ENCODE peak calls at places on chromosomes 11 and 22, in ten cellular contexts. L is lower lobe of right lung, N is fibroblast of lung, R is GM06990, U is endothelial cell, D is B cell, I is Calu3, X is foreskin keratinocyte, M is progenitor cell of endocrine pancreas, O is neural crest cell. E is an unnamed sample.

GRCh38 chr22:44400763-44401060 is 88.0 kb upstream of the SHISAL1 start:
- DNase-seq in L (no peak), U (peak), M (no peak), O (no peak), R (no peak), N (peak), D (no peak), X (no peak), I (no peak), E (no peak)

GRCh38 chr22:45217806-45218205 is 22.9 kb downstream of the KIAA0930 start:
- DNase-seq in O (no peak), R (no peak), M (no peak), D (no peak), L (peak), U (no peak), N (no peak), X (no peak), I (no peak), E (no peak)

GRCh38 chr22:19648419-19648929 is 65.8 kb upstream of the SEPTIN5 start:
- DNase-seq in D (no peak), U (no peak), X (no peak), N (no peak), M (no peak), R (no peak), I (no peak), O (no peak), L (no peak), E (no peak)

GRCh38 chr11:8047382-8047781 is 33.6 kb upstream of the TUB start:
- DNase-seq in D (no peak), I (no peak), X (no peak), L (no peak), U (no peak), O (no peak), N (no peak), M (no peak), R (no peak), E (no peak)

GRCh38 chr11:32940865-32941264 is 48.3 kb downstream of the QSER1 start:
- DNase-seq in X (no peak), R (no peak), D (no peak), I (no peak), U (no peak), N (no peak), L (no peak), M (no peak), O (no peak), E (no peak)

GRCh38 chr11:8086001-8086479 is 5.0 kb downstream of the TUB start:
- DNase-seq in U (no peak), R (no peak), X (no peak), N (peak), O (no peak), D (no peak), L (no peak), M (no peak), I (no peak), E (no peak)

GRCh38 chr11:124080319-124081001 is 34.8 kb upstream of the VWA5A start:
- DNase-seq in M (no peak), I (no peak), X (peak), L (no peak), D (no peak), N (no peak), R (no peak), U (no peak), O (no peak), E (no peak)

GRCh38 chr11:126345759-126346585 is 9.5 kb upstream of the ST3GAL4 start:
- DNase-seq in M (no peak), X (peak), N (peak), O (no peak), L (no peak), U (no peak), R (no peak), I (peak), D (no peak), E (no peak)

GRCh38 chr11:2982214-2982613 is 9.9 kb downstream of the NAP1L4 start:
- DNase-seq in N (no peak), M (no peak), L (no peak), X (no peak), D (no peak), I (no peak), U (no peak), O (no peak), R (no peak), E (no peak)

GRCh38 chr11:69075421-69076128 is 26.8 kb downstream of the TPCN2 start:
- DNase-seq in U (no peak), X (no peak), D (no peak), I (no peak), L (no peak), O (no peak), R (no peak), M (no peak), N (peak), E (peak)

GRCh38 chr11:62958547-62959071 is 26.2 kb downstream of the SLC22A6 start:
- DNase-seq in L (no peak), D (no peak), N (no peak), O (no peak), R (no peak), I (no peak), X (peak), M (no peak), U (no peak), E (no peak)

GRCh38 chr11:109853156-109853776 is 239.9 kb upstream of the ZC3H12C start:
- DNase-seq in X (no peak), O (peak), I (peak), D (no peak), R (peak), L (no peak), N (peak), U (peak), M (no peak), E (no peak)

GRCh38 chr11:45252134-45252856 is 33.8 kb downstream of the SYT13 start:
- DNase-seq in M (peak), D (no peak), X (no peak), N (peak), I (peak), R (peak), L (peak), O (peak), U (peak), E (peak)

GRCh38 chr11:122877732-122878131 is 4.8 kb upstream of the JHY start:
- DNase-seq in O (no peak), I (no peak), X (no peak), L (no peak), N (no peak), U (no peak), D (no peak), M (no peak), R (no peak), E (no peak)

GRCh38 chr22:43886231-43886630 is 5.6 kb downstream of the PNPLA5 start:
- DNase-seq in O (no peak), I (no peak), D (no peak), U (no peak), R (no peak), X (no peak), M (no peak), N (no peak), L (no peak), E (no peak)

GRCh38 chr11:64444838-64445441 is 86.0 kb downstream of the RPS6KA4 start:
- DNase-seq in D (no peak), M (no peak), I (peak), R (no peak), N (peak), O (no peak), U (no peak), L (no peak), X (peak), E (peak)

GRCh38 chr11:69249641-69250502 is 44.1 kb upstream of the MYEOV start:
- DNase-seq in L (peak), M (no peak), O (no peak), R (no peak), X (peak), N (peak), U (no peak), D (no peak), I (no peak), E (no peak)

GRCh38 chr22:20001082-20001638 is 15.5 kb downstream of the ARVCF start:
- DNase-seq in L (no peak), O (no peak), M (no peak), U (no peak), X (no peak), I (no peak), D (no peak), N (peak), R (no peak), E (no peak)

GRCh38 chr11:103596323-103596722 is 440.1 kb upstream of the DDI1 start:
- DNase-seq in M (no peak), D (no peak), U (no peak), N (peak), R (no peak), L (no peak), I (no peak), X (peak), O (no peak), E (no peak)

GRCh38 chr22:39264344-39265116 is 19.7 kb upstream of the PDGFB start:
- DNase-seq in D (no peak), I (no peak), M (no peak), L (peak), N (no peak), X (no peak), U (no peak), O (no peak), R (no peak), E (peak)

GRCh38 chr22:26442086-26442756 is 13.2 kb downstream of the ASPHD2 start:
- DNase-seq in R (no peak), N (no peak), U (no peak), O (no peak), L (no peak), X (no peak), I (no peak), D (no peak), M (no peak), E (no peak)

GRCh38 chr22:35742342-35743100 is 24.8 kb downstream of the APOL5 start:
- DNase-seq in L (no peak), O (no peak), N (peak), I (no peak), M (no peak), U (no peak), D (no peak), R (no peak), X (peak), E (no peak)

GRCh38 chr22:49592780-49593501 is 234.7 kb downstream of the BRD1 start:
- DNase-seq in N (no peak), O (no peak), M (no peak), R (no peak), U (no peak), I (no peak), D (no peak), L (peak), X (no peak), E (no peak)

GRCh38 chr11:117704416-117705150 is 92.4 kb downstream of the DSCAML1 start:
- DNase-seq in U (no peak), R (no peak), X (no peak), D (no peak), I (no peak), M (no peak), O (no peak), N (no peak), L (no peak), E (no peak)

GRCh38 chr11:64371201-64371600 is 12.2 kb downstream of the RPS6KA4 start:
- DNase-seq in D (no peak), M (no peak), O (no peak), I (no peak), X (no peak), R (no peak), L (no peak), U (no peak), N (no peak), E (no peak)

GRCh38 chr11:46808804-46809431 is 37.2 kb downstream of the CKAP5 start:
- DNase-seq in U (no peak), R (no peak), L (no peak), O (no peak), D (no peak), X (peak), M (no peak), I (no peak), N (peak), E (no peak)

GRCh38 chr11:131615611-131616010 is 245.2 kb downstream of the NTM start:
- DNase-seq in D (no peak), O (no peak), N (peak), M (no peak), R (no peak), X (no peak), I (no peak), U (no peak), L (no peak), E (no peak)

GRCh38 chr11:1844221-1845094 is 5.7 kb downstream of the TNNI2 start:
- DNase-seq in R (no peak), I (no peak), L (peak), O (no peak), U (no peak), M (no peak), X (no peak), D (no peak), N (no peak), E (no peak)

GRCh38 chr11:2581151-2581930 is 118.5 kb downstream of the KCNQ1OT1 start:
- DNase-seq in X (no peak), U (peak), L (peak), I (no peak), D (no peak), N (no peak), R (no peak), M (peak), O (no peak), E (peak)

GRCh38 chr11:45928535-45929215 is 6.2 kb downstream of the LARGE2 start:
- DNase-seq in O (no peak), D (no peak), M (no peak), X (no peak), L (no peak), N (no peak), I (no peak), U (no peak), R (no peak), E (no peak)

GRCh38 chr22:42353883-42354727 is 78.1 kb downstream of the NFAM1 start:
- DNase-seq in I (no peak), N (no peak), M (no peak), R (no peak), O (no peak), D (no peak), U (peak), L (no peak), X (no peak), E (no peak)

GRCh38 chr22:18095101-18095805 is 15.4 kb upstream of the TUBA8 start:
- DNase-seq in N (peak), O (no peak), M (no peak), L (no peak), X (no peak), U (no peak), D (no peak), I (no peak), R (no peak), E (peak)

GRCh38 chr11:10646005-10646404 is 47.5 kb downstream of the IRAG1 start:
- DNase-seq in I (no peak), X (no peak), M (no peak), O (no peak), U (no peak), L (no peak), D (no peak), N (peak), R (no peak), E (no peak)

GRCh38 chr11:68960299-68961071 is 20.3 kb downstream of the MRGPRD start:
- DNase-seq in M (no peak), U (no peak), I (no peak), N (no peak), D (no peak), R (no peak), X (no peak), L (peak), O (no peak), E (no peak)

GRCh38 chr11:85765835-85766234 is 45.1 kb downstream of the SYTL2 start:
- DNase-seq in X (no peak), U (no peak), D (no peak), R (no peak), I (no peak), N (no peak), L (no peak), M (no peak), O (no peak), E (no peak)

GRCh38 chr11:85767277-85767676 is 43.7 kb downstream of the SYTL2 start:
- DNase-seq in I (no peak), R (no peak), O (no peak), U (no peak), L (no peak), D (no peak), M (no peak), N (no peak), X (no peak), E (no peak)

GRCh38 chr11:85766801-85767200 is 44.1 kb downstream of the SYTL2 start:
- DNase-seq in R (no peak), X (no peak), I (no peak), L (no peak), M (no peak), D (no peak), O (no peak), N (no peak), U (no peak), E (no peak)

GRCh38 chr11:85762226-85762625 is 48.7 kb downstream of the SYTL2 start:
- DNase-seq in M (no peak), R (no peak), X (no peak), I (no peak), D (no peak), N (no peak), U (no peak), L (no peak), O (no peak), E (no peak)

GRCh38 chr11:85764796-85765195 is 46.1 kb downstream of the SYTL2 start:
- DNase-seq in R (no peak), X (no peak), N (no peak), M (no peak), O (no peak), U (no peak), I (no peak), D (no peak), L (no peak), E (no peak)
- TF ChIP-seq CTCF in R (no peak), X (no peak), N (no peak), M (no peak), O (no peak), U (no peak), I (no peak), D (no peak), L (no peak), E (no peak)

GRCh38 chr11:12744831-12745502 is 70.7 kb downstream of the TEAD1 start:
- DNase-seq in N (no peak), U (no peak), I (no peak), O (no peak), X (no peak), M (no peak), R (no peak), L (no peak), D (no peak), E (peak)

GRCh38 chr11:12748561-12748960 is 74.3 kb downstream of the TEAD1 start:
- DNase-seq in L (no peak), I (no peak), O (no peak), X (no peak), N (no peak), R (no peak), U (no peak), D (no peak), M (no peak), E (no peak)

GRCh38 chr11:12743834-12744449 is 69.7 kb downstream of the TEAD1 start:
- DNase-seq in I (no peak), L (no peak), U (no peak), M (no peak), X (no peak), N (no peak), O (no peak), D (no peak), R (no peak), E (no peak)

GRCh38 chr11:12745787-12746186 is 71.6 kb downstream of the TEAD1 start:
- DNase-seq in X (no peak), M (no peak), D (no peak), L (no peak), I (no peak), R (no peak), O (no peak), N (no peak), U (no peak), E (no peak)

GRCh38 chr11:12746593-12747097 is 72.4 kb downstream of the TEAD1 start:
- DNase-seq in X (peak), R (no peak), M (peak), L (peak), U (peak), D (no peak), I (peak), N (peak), O (peak), E (peak)
- TF ChIP-seq CTCF in X (no peak), R (no peak), M (peak), L (no peak), U (no peak), D (no peak), I (no peak), N (no peak), O (no peak), E (peak)

DNA sequence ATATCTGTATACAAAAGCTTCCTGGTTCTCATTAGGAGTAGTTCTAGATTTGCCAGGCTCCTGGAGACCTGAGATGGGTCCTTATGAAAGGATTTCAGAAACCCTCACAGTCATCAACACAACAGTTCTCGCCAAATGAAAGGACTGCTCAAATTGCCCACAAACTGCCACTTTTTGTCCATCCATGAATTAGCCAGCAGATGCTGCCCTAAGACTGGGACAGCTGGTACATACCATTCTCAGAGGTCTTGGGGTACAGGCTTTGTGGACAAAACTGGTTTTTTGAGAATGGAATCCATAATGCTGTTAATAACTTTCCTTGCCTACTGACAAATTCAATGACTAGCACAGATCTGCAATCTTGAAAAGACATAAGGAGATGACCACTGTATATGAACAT is 23.4 kb upstream of the BDNF start:
- DNase-seq in R (no peak), O (no peak), U (no peak), I (no peak), X (no peak), L (no peak), D (no peak), M (no peak), N (no peak), E (no peak)
- TF ChIP-seq CTCF in R (no peak), O (no peak), U (no peak), I (no peak), X (no peak), L (no peak), D (no peak), M (no peak), N (no peak), E (no peak)

GRCh38 chr11:92826597-92826996 is 142.9 kb upstream of the MTNR1B start:
- DNase-seq in U (no peak), O (no peak), R (no peak), X (no peak), L (no peak), N (no peak), I (no peak), M (no peak), D (no peak), E (no peak)
- TF ChIP-seq CTCF in U (no peak), O (peak), R (no peak), X (no peak), L (no peak), N (no peak), I (no peak), M (no peak), D (no peak), E (no peak)

E was measured in gastrocnemius medialis.